ENCODE peak calls at places on chromosomes 5 and 9, in four cellular contexts. One of them, this sample, is unnamed.

GRCh38 chr5:126614189-126614588 is 13.4 kb downstream of the PHAX start:
- DNase-seq in GM20000: no peak
- DNase-seq in NCI-H1105 treated with DMSO at 0.1 percent for 48 hours: no peak
- DNase-seq in coronary artery: no peak
- DNase-seq in this sample: no peak

GRCh38 chr9:125346351-125346750 is 84.7 kb downstream of the GAPVD1 start:
- DNase-seq in coronary artery: no peak
- DNase-seq in GM20000: no peak
- DNase-seq in NCI-H1105 treated with DMSO at 0.1 percent for 48 hours: no peak
- DNase-seq in this sample: no peak

GRCh38 chr9:137800196-137801022 is 77.2 kb upstream of the CACNA1B start:
- DNase-seq in GM20000: no peak
- DNase-seq in NCI-H1105 treated with DMSO at 0.1 percent for 48 hours: no peak
- DNase-seq in coronary artery: no peak
- DNase-seq in this sample: no peak

GRCh38 chr5:150647275-150648251 is 7.1 kb downstream of the SYNPO start:
- DNase-seq in GM20000: no peak
- DNase-seq in coronary artery: peak; percentile 87
- DNase-seq in NCI-H1105 treated with DMSO at 0.1 percent for 48 hours: no peak
- DNase-seq in this sample: no peak

GRCh38 chr5:56910123-56910951 is 941 bp downstream of the SETD9 start:
- DNase-seq in GM20000: peak; percentile 23
- DNase-seq in coronary artery: no peak
- DNase-seq in NCI-H1105 treated with DMSO at 0.1 percent for 48 hours: no peak
- DNase-seq in this sample: no peak

GRCh38 chr9:123414921-123415592 is 59.1 kb downstream of the CRB2 start:
- DNase-seq in coronary artery: no peak
- DNase-seq in GM20000: no peak
- DNase-seq in NCI-H1105 treated with DMSO at 0.1 percent for 48 hours: no peak
- DNase-seq in this sample: no peak

GRCh38 chr5:125612356-125613149 is 810.7 kb upstream of the GRAMD2B start:
- DNase-seq in GM20000: no peak
- DNase-seq in NCI-H1105 treated with DMSO at 0.1 percent for 48 hours: peak; percentile 66
- DNase-seq in coronary artery: no peak
- DNase-seq in this sample: no peak

GRCh38 chr5:79269733-79270166 is 33.8 kb downstream of the JMY start:
- DNase-seq in coronary artery: no peak
- DNase-seq in GM20000: no peak
- DNase-seq in NCI-H1105 treated with DMSO at 0.1 percent for 48 hours: no peak
- DNase-seq in this sample: no peak

GRCh38 chr5:31273631-31274378 is 80.3 kb downstream of the CDH6 start:
- DNase-seq in NCI-H1105 treated with DMSO at 0.1 percent for 48 hours: no peak
- DNase-seq in GM20000: peak; percentile 21
- DNase-seq in coronary artery: no peak
- DNase-seq in this sample: no peak

GRCh38 chr9:96871176-96871575 is 16.9 kb upstream of the ZNF782 start:
- DNase-seq in NCI-H1105 treated with DMSO at 0.1 percent for 48 hours: no peak
- DNase-seq in coronary artery: no peak
- DNase-seq in GM20000: no peak
- DNase-seq in this sample: no peak

GRCh38 chr9:1276474-1276873 is 226.3 kb downstream of the DMRT2 start:
- DNase-seq in coronary artery: no peak
- DNase-seq in NCI-H1105 treated with DMSO at 0.1 percent for 48 hours: no peak
- DNase-seq in GM20000: no peak
- DNase-seq in this sample: no peak

GRCh38 chr5:159097461-159098284 is 2.0 kb downstream of the EBF1 start:
- DNase-seq in NCI-H1105 treated with DMSO at 0.1 percent for 48 hours: no peak
- DNase-seq in coronary artery: no peak
- DNase-seq in GM20000: peak; percentile 73
- DNase-seq in this sample: no peak

GRCh38 chr5:149200355-149200754 is 59.1 kb downstream of the ABLIM3 start:
- DNase-seq in NCI-H1105 treated with DMSO at 0.1 percent for 48 hours: no peak
- DNase-seq in GM20000: no peak
- DNase-seq in coronary artery: no peak
- DNase-seq in this sample: no peak

GRCh38 chr5:88944751-88945507 is 61.9 kb upstream of the MEF2C start:
- DNase-seq in GM20000: no peak
- DNase-seq in NCI-H1105 treated with DMSO at 0.1 percent for 48 hours: no peak
- DNase-seq in coronary artery: no peak
- DNase-seq in this sample: peak; percentile 27

GRCh38 chr9:70795841-70796240 is 325.6 kb downstream of the TRPM3 start:
- DNase-seq in coronary artery: no peak
- DNase-seq in GM20000: no peak
- DNase-seq in NCI-H1105 treated with DMSO at 0.1 percent for 48 hours: no peak
- DNase-seq in this sample: no peak

GRCh38 chr5:134142806-134143205 is 28.3 kb downstream of the TCF7 start:
- DNase-seq in coronary artery: no peak
- DNase-seq in NCI-H1105 treated with DMSO at 0.1 percent for 48 hours: no peak
- DNase-seq in GM20000: no peak
- DNase-seq in this sample: no peak

GRCh38 chr5:42360061-42360460 is 63.2 kb upstream of the GHR start:
- DNase-seq in NCI-H1105 treated with DMSO at 0.1 percent for 48 hours: no peak
- DNase-seq in GM20000: no peak
- DNase-seq in coronary artery: no peak
- DNase-seq in this sample: no peak

This sample was measured in AG09319.